ENCODE peak calls at places on chromosomes 2 and 18, in six cellular contexts. One of them, this sample, is unnamed.
A peak's percentile ranks its signal among the peaks of the same experiment; 100 is the strongest.

GRCh38 chr2:110097506-110098220 is 18.0 kb downstream of the MALL start:
- DNase-seq in NCI-H2081 treated with DMSO at 0.1 percent for 48 hours: no peak
- DNase-seq in spleen: no peak
- DNase-seq in activated T-cell treated with anti-CD3 and anti-CD28 coated beads, Interleukin-2, amount 50 U/mL, for 1 hour: no peak
- DNase-seq in endothelial cell: peak; percentile 1
- DNase-seq in AG08395: no peak
- DNase-seq in this sample: no peak

GRCh38 chr2:120299024-120299423 is 46.4 kb downstream of the RALB start:
- DNase-seq in endothelial cell: no peak
- DNase-seq in NCI-H2081 treated with DMSO at 0.1 percent for 48 hours: no peak
- DNase-seq in spleen: no peak
- DNase-seq in AG08395: no peak
- DNase-seq in activated T-cell treated with anti-CD3 and anti-CD28 coated beads, Interleukin-2, amount 50 U/mL, for 1 hour: no peak
- DNase-seq in this sample: no peak

GRCh38 chr2:219521066-219521880 is 7.0 kb downstream of the ASIC4 start:
- DNase-seq in AG08395: peak; percentile 85
- DNase-seq in activated T-cell treated with anti-CD3 and anti-CD28 coated beads, Interleukin-2, amount 50 U/mL, for 1 hour: no peak
- DNase-seq in endothelial cell: peak; percentile 67
- DNase-seq in NCI-H2081 treated with DMSO at 0.1 percent for 48 hours: no peak
- DNase-seq in spleen: peak; percentile 73
- DNase-seq in this sample: no peak

GRCh38 chr2:63790913-63791312 is 50.8 kb upstream of the UGP2 start:
- DNase-seq in NCI-H2081 treated with DMSO at 0.1 percent for 48 hours: no peak
- DNase-seq in endothelial cell: no peak
- DNase-seq in spleen: no peak
- DNase-seq in AG08395: peak; percentile 80
- DNase-seq in activated T-cell treated with anti-CD3 and anti-CD28 coated beads, Interleukin-2, amount 50 U/mL, for 1 hour: no peak
- DNase-seq in this sample: no peak

GRCh38 chr2:137525644-137526190 is 438.6 kb upstream of the HNMT start:
- DNase-seq in activated T-cell treated with anti-CD3 and anti-CD28 coated beads, Interleukin-2, amount 50 U/mL, for 1 hour: no peak
- DNase-seq in AG08395: no peak
- DNase-seq in spleen: no peak
- DNase-seq in NCI-H2081 treated with DMSO at 0.1 percent for 48 hours: no peak
- DNase-seq in endothelial cell: no peak
- DNase-seq in this sample: no peak

GRCh38 chr2:105691942-105692341 is 52.8 kb upstream of the NCK2 start:
- DNase-seq in endothelial cell: no peak
- DNase-seq in AG08395: no peak
- DNase-seq in spleen: no peak
- DNase-seq in NCI-H2081 treated with DMSO at 0.1 percent for 48 hours: no peak
- DNase-seq in activated T-cell treated with anti-CD3 and anti-CD28 coated beads, Interleukin-2, amount 50 U/mL, for 1 hour: no peak
- DNase-seq in this sample: no peak

GRCh38 chr18:33578371-33579146 is 540 bp downstream of the ASXL3 start:
- DNase-seq in NCI-H2081 treated with DMSO at 0.1 percent for 48 hours: no peak
- DNase-seq in endothelial cell: peak; percentile 39
- DNase-seq in AG08395: peak; percentile 2
- DNase-seq in activated T-cell treated with anti-CD3 and anti-CD28 coated beads, Interleukin-2, amount 50 U/mL, for 1 hour: no peak
- DNase-seq in spleen: peak; percentile 68
- DNase-seq in this sample: no peak

GRCh38 chr18:29083545-29083944 is 906.6 kb upstream of the CDH2 start:
- DNase-seq in NCI-H2081 treated with DMSO at 0.1 percent for 48 hours: peak; percentile 98
- DNase-seq in activated T-cell treated with anti-CD3 and anti-CD28 coated beads, Interleukin-2, amount 50 U/mL, for 1 hour: no peak
- DNase-seq in spleen: no peak
- DNase-seq in AG08395: peak; percentile 12
- DNase-seq in endothelial cell: no peak
- DNase-seq in this sample: no peak

GRCh38 chr2:16400127-16400623 is 265.5 kb downstream of the CYRIA start:
- DNase-seq in NCI-H2081 treated with DMSO at 0.1 percent for 48 hours: no peak
- DNase-seq in AG08395: no peak
- DNase-seq in spleen: no peak
- DNase-seq in endothelial cell: no peak
- DNase-seq in activated T-cell treated with anti-CD3 and anti-CD28 coated beads, Interleukin-2, amount 50 U/mL, for 1 hour: no peak
- DNase-seq in this sample: no peak

GRCh38 chr2:80302001-80302464 is 2.5 kb downstream of the LRRTM1 start:
- DNase-seq in AG08395: no peak
- DNase-seq in activated T-cell treated with anti-CD3 and anti-CD28 coated beads, Interleukin-2, amount 50 U/mL, for 1 hour: no peak
- DNase-seq in endothelial cell: peak; percentile 12
- DNase-seq in spleen: no peak
- DNase-seq in NCI-H2081 treated with DMSO at 0.1 percent for 48 hours: no peak
- DNase-seq in this sample: no peak

GRCh38 chr2:26175716-26176615 is 3.1 kb downstream of the GAREM2 start:
- DNase-seq in NCI-H2081 treated with DMSO at 0.1 percent for 48 hours: no peak
- DNase-seq in spleen: no peak
- DNase-seq in endothelial cell: no peak
- DNase-seq in AG08395: no peak
- DNase-seq in activated T-cell treated with anti-CD3 and anti-CD28 coated beads, Interleukin-2, amount 50 U/mL, for 1 hour: no peak
- DNase-seq in this sample: no peak

GRCh38 chr18:57475903-57476302 is 40.7 kb downstream of the ONECUT2 start:
- DNase-seq in activated T-cell treated with anti-CD3 and anti-CD28 coated beads, Interleukin-2, amount 50 U/mL, for 1 hour: no peak
- DNase-seq in NCI-H2081 treated with DMSO at 0.1 percent for 48 hours: no peak
- DNase-seq in AG08395: no peak
- DNase-seq in spleen: no peak
- DNase-seq in endothelial cell: peak; percentile 15
- DNase-seq in this sample: no peak

GRCh38 chr2:46913471-46914381 is 1.9 kb downstream of the MCFD2 start:
- DNase-seq in spleen: no peak
- DNase-seq in activated T-cell treated with anti-CD3 and anti-CD28 coated beads, Interleukin-2, amount 50 U/mL, for 1 hour: no peak
- DNase-seq in AG08395: peak; percentile 67
- DNase-seq in NCI-H2081 treated with DMSO at 0.1 percent for 48 hours: no peak
- DNase-seq in endothelial cell: peak; percentile 18
- DNase-seq in this sample: peak; percentile 11

GRCh38 chr2:131516011-131516410 is 11.7 kb upstream of the CCDC74A start:
- DNase-seq in spleen: peak; percentile 58
- DNase-seq in AG08395: no peak
- DNase-seq in NCI-H2081 treated with DMSO at 0.1 percent for 48 hours: no peak
- DNase-seq in endothelial cell: no peak
- DNase-seq in activated T-cell treated with anti-CD3 and anti-CD28 coated beads, Interleukin-2, amount 50 U/mL, for 1 hour: no peak
- DNase-seq in this sample: no peak

GRCh38 chr18:74292541-74292858 is 737 bp upstream of the CYB5A start:
- DNase-seq in activated T-cell treated with anti-CD3 and anti-CD28 coated beads, Interleukin-2, amount 50 U/mL, for 1 hour: no peak
- DNase-seq in endothelial cell: no peak
- DNase-seq in NCI-H2081 treated with DMSO at 0.1 percent for 48 hours: no peak
- DNase-seq in spleen: no peak
- DNase-seq in AG08395: no peak
- DNase-seq in this sample: no peak

GRCh38 chr2:7424481-7424880 is 507.3 kb downstream of the RNF144A start:
- DNase-seq in activated T-cell treated with anti-CD3 and anti-CD28 coated beads, Interleukin-2, amount 50 U/mL, for 1 hour: no peak
- DNase-seq in NCI-H2081 treated with DMSO at 0.1 percent for 48 hours: no peak
- DNase-seq in AG08395: no peak
- DNase-seq in endothelial cell: no peak
- DNase-seq in spleen: no peak
- DNase-seq in this sample: no peak

GRCh38 chr2:222862068-222862914 is 1.5 kb downstream of the ACSL3 start:
- DNase-seq in AG08395: peak; percentile 39
- DNase-seq in spleen: no peak
- DNase-seq in activated T-cell treated with anti-CD3 and anti-CD28 coated beads, Interleukin-2, amount 50 U/mL, for 1 hour: no peak
- DNase-seq in endothelial cell: no peak
- DNase-seq in NCI-H2081 treated with DMSO at 0.1 percent for 48 hours: no peak
- DNase-seq in this sample: no peak

GRCh38 chr2:86441789-86442641 is 844 bp downstream of the KDM3A start:
- DNase-seq in AG08395: peak; percentile 42
- DNase-seq in spleen: peak; percentile 94
- DNase-seq in endothelial cell: peak; percentile 67
- DNase-seq in NCI-H2081 treated with DMSO at 0.1 percent for 48 hours: no peak
- DNase-seq in activated T-cell treated with anti-CD3 and anti-CD28 coated beads, Interleukin-2, amount 50 U/mL, for 1 hour: peak; percentile 70
- DNase-seq in this sample: peak; percentile 57

GRCh38 chr18:12334280-12335262 is 26.5 kb downstream of the TUBB6 start:
- DNase-seq in AG08395: no peak
- DNase-seq in NCI-H2081 treated with DMSO at 0.1 percent for 48 hours: no peak
- DNase-seq in spleen: no peak
- DNase-seq in activated T-cell treated with anti-CD3 and anti-CD28 coated beads, Interleukin-2, amount 50 U/mL, for 1 hour: no peak
- DNase-seq in endothelial cell: no peak
- DNase-seq in this sample: no peak

GRCh38 chr2:165202230-165202629 is 1.6 kb downstream of the SCN3A start:
- DNase-seq in NCI-H2081 treated with DMSO at 0.1 percent for 48 hours: no peak
- DNase-seq in endothelial cell: no peak
- DNase-seq in activated T-cell treated with anti-CD3 and anti-CD28 coated beads, Interleukin-2, amount 50 U/mL, for 1 hour: no peak
- DNase-seq in AG08395: no peak
- DNase-seq in spleen: no peak
- DNase-seq in this sample: no peak

GRCh38 chr18:55781481-55781957 is 193.5 kb upstream of the TCF4 start:
- DNase-seq in endothelial cell: peak; percentile 63
- DNase-seq in activated T-cell treated with anti-CD3 and anti-CD28 coated beads, Interleukin-2, amount 50 U/mL, for 1 hour: no peak
- DNase-seq in spleen: no peak
- DNase-seq in AG08395: peak; percentile 74
- DNase-seq in NCI-H2081 treated with DMSO at 0.1 percent for 48 hours: peak; percentile 55
- DNase-seq in this sample: no peak

GRCh38 chr2:47945036-47945781 is 38.9 kb upstream of the FBXO11 start:
- DNase-seq in NCI-H2081 treated with DMSO at 0.1 percent for 48 hours: no peak
- DNase-seq in AG08395: no peak
- DNase-seq in activated T-cell treated with anti-CD3 and anti-CD28 coated beads, Interleukin-2, amount 50 U/mL, for 1 hour: no peak
- DNase-seq in endothelial cell: no peak
- DNase-seq in spleen: no peak
- DNase-seq in this sample: no peak

GRCh38 chr18:22314406-22314805 is 103.3 kb downstream of the CTAGE1 start:
- DNase-seq in NCI-H2081 treated with DMSO at 0.1 percent for 48 hours: no peak
- DNase-seq in spleen: no peak
- DNase-seq in AG08395: peak; percentile 79
- DNase-seq in endothelial cell: no peak
- DNase-seq in activated T-cell treated with anti-CD3 and anti-CD28 coated beads, Interleukin-2, amount 50 U/mL, for 1 hour: no peak
- DNase-seq in this sample: no peak

GRCh38 chr18:4641969-4642368 is 186.9 kb upstream of the DLGAP1 start:
- DNase-seq in endothelial cell: no peak
- DNase-seq in spleen: no peak
- DNase-seq in activated T-cell treated with anti-CD3 and anti-CD28 coated beads, Interleukin-2, amount 50 U/mL, for 1 hour: no peak
- DNase-seq in AG08395: no peak
- DNase-seq in NCI-H2081 treated with DMSO at 0.1 percent for 48 hours: no peak
- DNase-seq in this sample: no peak

GRCh38 chr18:8771930-8772329 is 66.6 kb downstream of the MTCL1 start:
- DNase-seq in spleen: no peak
- DNase-seq in endothelial cell: no peak
- DNase-seq in activated T-cell treated with anti-CD3 and anti-CD28 coated beads, Interleukin-2, amount 50 U/mL, for 1 hour: no peak
- DNase-seq in AG08395: peak; percentile 29
- DNase-seq in NCI-H2081 treated with DMSO at 0.1 percent for 48 hours: peak; percentile 9
- DNase-seq in this sample: no peak

GRCh38 chr18:7914834-7915670 is 347.9 kb downstream of the PTPRM start:
- DNase-seq in spleen: no peak
- DNase-seq in endothelial cell: no peak
- DNase-seq in AG08395: no peak
- DNase-seq in activated T-cell treated with anti-CD3 and anti-CD28 coated beads, Interleukin-2, amount 50 U/mL, for 1 hour: no peak
- DNase-seq in NCI-H2081 treated with DMSO at 0.1 percent for 48 hours: no peak
- DNase-seq in this sample: no peak

GRCh38 chr2:133886735-133887675 is 318.7 kb upstream of the NCKAP5 start:
- DNase-seq in AG08395: peak; percentile 81
- DNase-seq in NCI-H2081 treated with DMSO at 0.1 percent for 48 hours: peak; percentile 31
- DNase-seq in activated T-cell treated with anti-CD3 and anti-CD28 coated beads, Interleukin-2, amount 50 U/mL, for 1 hour: peak; percentile 44
- DNase-seq in endothelial cell: peak; percentile 73
- DNase-seq in spleen: peak; percentile 82
- DNase-seq in this sample: peak; percentile 40

GRCh38 chr18:58005036-58005435 is 39.0 kb upstream of the NEDD4L start:
- DNase-seq in activated T-cell treated with anti-CD3 and anti-CD28 coated beads, Interleukin-2, amount 50 U/mL, for 1 hour: no peak
- DNase-seq in NCI-H2081 treated with DMSO at 0.1 percent for 48 hours: no peak
- DNase-seq in spleen: no peak
- DNase-seq in AG08395: no peak
- DNase-seq in endothelial cell: no peak
- DNase-seq in this sample: no peak

GRCh38 chr2:32632089-32632488 is 4.2 kb downstream of the TTC27 start:
- DNase-seq in NCI-H2081 treated with DMSO at 0.1 percent for 48 hours: no peak
- DNase-seq in spleen: no peak
- DNase-seq in activated T-cell treated with anti-CD3 and anti-CD28 coated beads, Interleukin-2, amount 50 U/mL, for 1 hour: no peak
- DNase-seq in endothelial cell: no peak
- DNase-seq in AG08395: no peak
- DNase-seq in this sample: no peak

GRCh38 chr2:70897203-70897976 is 38.3 kb upstream of the ATP6V1B1 start:
- DNase-seq in NCI-H2081 treated with DMSO at 0.1 percent for 48 hours: no peak
- DNase-seq in activated T-cell treated with anti-CD3 and anti-CD28 coated beads, Interleukin-2, amount 50 U/mL, for 1 hour: no peak
- DNase-seq in spleen: no peak
- DNase-seq in AG08395: no peak
- DNase-seq in endothelial cell: no peak
- DNase-seq in this sample: no peak

GRCh38 chr2:83602753-83603152 is 856.3 kb downstream of the SUCLG1 start:
- DNase-seq in endothelial cell: no peak
- DNase-seq in activated T-cell treated with anti-CD3 and anti-CD28 coated beads, Interleukin-2, amount 50 U/mL, for 1 hour: no peak
- DNase-seq in NCI-H2081 treated with DMSO at 0.1 percent for 48 hours: no peak
- DNase-seq in AG08395: no peak
- DNase-seq in spleen: no peak
- DNase-seq in this sample: no peak

GRCh38 chr2:216192931-216193330 is 83.8 kb downstream of the XRCC5 start:
- DNase-seq in AG08395: no peak
- DNase-seq in endothelial cell: no peak
- DNase-seq in spleen: no peak
- DNase-seq in NCI-H2081 treated with DMSO at 0.1 percent for 48 hours: no peak
- DNase-seq in activated T-cell treated with anti-CD3 and anti-CD28 coated beads, Interleukin-2, amount 50 U/mL, for 1 hour: no peak
- DNase-seq in this sample: no peak

GRCh38 chr18:49052891-49053644 is 102.3 kb upstream of the SMAD7 start:
- DNase-seq in NCI-H2081 treated with DMSO at 0.1 percent for 48 hours: no peak
- DNase-seq in activated T-cell treated with anti-CD3 and anti-CD28 coated beads, Interleukin-2, amount 50 U/mL, for 1 hour: no peak
- DNase-seq in endothelial cell: no peak
- DNase-seq in AG08395: peak; percentile 87
- DNase-seq in spleen: no peak
- DNase-seq in this sample: peak; percentile 93

GRCh38 chr18:24052053-24052452 is 37.5 kb downstream of the TTC39C start:
- DNase-seq in endothelial cell: no peak
- DNase-seq in NCI-H2081 treated with DMSO at 0.1 percent for 48 hours: no peak
- DNase-seq in activated T-cell treated with anti-CD3 and anti-CD28 coated beads, Interleukin-2, amount 50 U/mL, for 1 hour: no peak
- DNase-seq in spleen: no peak
- DNase-seq in AG08395: no peak
- DNase-seq in this sample: no peak

GRCh38 chr2:26495705-26496271 is 17.9 kb upstream of the OTOF start:
- DNase-seq in AG08395: no peak
- DNase-seq in activated T-cell treated with anti-CD3 and anti-CD28 coated beads, Interleukin-2, amount 50 U/mL, for 1 hour: no peak
- DNase-seq in spleen: peak; percentile 32
- DNase-seq in NCI-H2081 treated with DMSO at 0.1 percent for 48 hours: no peak
- DNase-seq in endothelial cell: peak; percentile 50
- DNase-seq in this sample: no peak

GRCh38 chr2:28868611-28869010 is 1.5 kb downstream of the TRMT61B start:
- DNase-seq in spleen: no peak
- DNase-seq in activated T-cell treated with anti-CD3 and anti-CD28 coated beads, Interleukin-2, amount 50 U/mL, for 1 hour: no peak
- DNase-seq in NCI-H2081 treated with DMSO at 0.1 percent for 48 hours: no peak
- DNase-seq in endothelial cell: no peak
- DNase-seq in AG08395: no peak
- DNase-seq in this sample: no peak

GRCh38 chr2:20207051-20207450 is 17.9 kb downstream of the SDC1 start:
- DNase-seq in spleen: no peak
- DNase-seq in endothelial cell: no peak
- DNase-seq in AG08395: no peak
- DNase-seq in activated T-cell treated with anti-CD3 and anti-CD28 coated beads, Interleukin-2, amount 50 U/mL, for 1 hour: no peak
- DNase-seq in NCI-H2081 treated with DMSO at 0.1 percent for 48 hours: no peak
- DNase-seq in this sample: no peak

GRCh38 chr2:190069936-190070696 is 7.6 kb upstream of the MSTN start:
- DNase-seq in AG08395: peak; percentile 46
- DNase-seq in endothelial cell: peak; percentile 52
- DNase-seq in spleen: no peak
- DNase-seq in NCI-H2081 treated with DMSO at 0.1 percent for 48 hours: no peak
- DNase-seq in activated T-cell treated with anti-CD3 and anti-CD28 coated beads, Interleukin-2, amount 50 U/mL, for 1 hour: no peak
- DNase-seq in this sample: no peak